ENCODE peak calls at places on chromosomes 13 and 19, in eight cellular contexts. C is epithelial cell of esophagus; S is lower lobe of right lung; H is HAP-1; Z is PC-3; W is erythroblast; J is A172; T is activated CD4-positive, CD25-positive, alpha-beta regulatory T cell treated with anti-CD3 and anti-CD28 coated beads, Interleukin-2, amount 50 U/mL, for 16 hours. F is an unnamed sample.

GRCh38 chr13:44810067-44810840 is 179.0 kb downstream of the NUFIP1 start:
- DNase-seq in C (peak; percentile 55), S (no peak), H (peak; percentile 35), Z (peak; percentile 37), W (peak; percentile 47), J (no peak), T (no peak), F (peak; percentile 79)

GRCh38 chr13:44854264-44855060 is 134.8 kb downstream of the NUFIP1 start:
- DNase-seq in C (no peak), S (peak; percentile 66), H (peak; percentile 16), Z (no peak), W (no peak), J (no peak), T (no peak), F (no peak)

GRCh38 chr19:42191855-42192254 is 25.6 kb downstream of the DEDD2 start:
- DNase-seq in C (peak; percentile 98), S (no peak), H (no peak), Z (peak; percentile 96), W (peak; percentile 69), J (peak; percentile 84), T (no peak), F (no peak)

GRCh38 chr19:6250024-6250605 is 29.7 kb downstream of the MLLT1 start:
- DNase-seq in C (no peak), S (no peak), H (no peak), Z (no peak), W (no peak), J (peak; percentile 27), T (no peak), F (peak; percentile 80)

GRCh38 chr19:49430678-49431329 is 5.6 kb downstream of the GFY start:
- DNase-seq in C (no peak), S (no peak), H (peak; percentile 50), Z (no peak), W (no peak), J (no peak), T (no peak), F (no peak)

GRCh38 chr13:106155411-106155810 is 380.1 kb downstream of the EFNB2 start:
- DNase-seq in C (peak; percentile 91), S (no peak), H (no peak), Z (peak; percentile 47), W (no peak), J (peak; percentile 75), T (no peak), F (no peak)

GRCh38 chr13:108621421-108621820 is 8.0 kb upstream of the MYO16 start:
- DNase-seq in C (no peak), S (no peak), H (no peak), Z (peak; percentile 13), W (no peak), J (no peak), T (no peak), F (no peak)

GRCh38 chr13:34886987-34887386 is 55.1 kb upstream of the NBEA start:
- DNase-seq in C (peak; percentile 9), S (no peak), H (no peak), Z (peak; percentile 68), W (no peak), J (no peak), T (no peak), F (no peak)

GRCh38 chr19:17795495-17795856 is 538 bp downstream of the B3GNT3 start:
- DNase-seq in C (no peak), S (no peak), H (no peak), Z (peak; percentile 8), W (no peak), J (no peak), T (no peak), F (no peak)

GRCh38 chr19:32921624-32922023 is 50.1 kb downstream of the CEP89 start:
- DNase-seq in C (no peak), S (no peak), H (no peak), Z (no peak), W (no peak), J (no peak), T (no peak), F (no peak)

GRCh38 chr19:531009-531752 is 379 bp upstream of the CDC34 start:
- DNase-seq in C (peak; percentile 82), S (peak; percentile 85), H (peak; percentile 94), Z (peak; percentile 81), W (peak; percentile 95), J (peak; percentile 73), T (peak; percentile 71), F (peak; percentile 97)

GRCh38 chr19:11479470-11480080 is 1.3 kb downstream of the ELAVL3 start:
- DNase-seq in C (peak; percentile 41), S (no peak), H (peak; percentile 44), Z (no peak), W (peak; percentile 59), J (no peak), T (no peak), F (peak; percentile 48)

GRCh38 chr13:106987435-106987800 is 419.5 kb upstream of the ARGLU1 start:
- DNase-seq in C (no peak), S (no peak), H (no peak), Z (no peak), W (no peak), J (no peak), T (no peak), F (no peak)

GRCh38 chr19:18735752-18736151 is 52.3 kb downstream of the CRTC1 start:
- DNase-seq in C (no peak), S (no peak), H (no peak), Z (no peak), W (no peak), J (no peak), T (no peak), F (no peak)

GRCh38 chr19:18543814-18544475 is 572 bp upstream of the FKBP8 start:
- DNase-seq in C (peak; percentile 83), S (peak; percentile 73), H (peak; percentile 82), Z (peak; percentile 87), W (peak; percentile 99), J (peak; percentile 72), T (peak; percentile 53), F (peak; percentile 49)